ENCODE peak calls at places on chromosomes 3 and 15, in seven cellular contexts. W, B, I, M, G, J and R are unnamed samples.

GRCh38 chr3:61572879-61573278 is 11.5 kb downstream of the PTPRG start:
- DNase-seq in W (no peak), B (no peak), I (no peak), M (no peak), G (no peak), J (no peak), R (no peak)

GRCh38 chr15:55741592-55742497 is 1.1 kb downstream of the PRTG start:
- DNase-seq in W (no peak), B (peak; percentile 18), I (peak; percentile 67), M (peak; percentile 18), G (peak; percentile 78), J (no peak), R (peak; percentile 12)

GRCh38 chr3:188220988-188221818 is 67.2 kb downstream of the LPP start:
- DNase-seq in W (no peak), B (no peak), I (no peak), M (peak; percentile 68), G (no peak), J (peak; percentile 50), R (peak; percentile 73)

GRCh38 chr15:57506422-57506821 is 85.3 kb upstream of the MYZAP start:
- DNase-seq in W (no peak), B (peak; percentile 32), I (no peak), M (no peak), G (peak; percentile 77), J (no peak), R (no peak)

GRCh38 chr3:104474011-104474410 is 892.7 kb upstream of the ALCAM start:
- DNase-seq in W (no peak), B (no peak), I (no peak), M (no peak), G (no peak), J (no peak), R (no peak)

GRCh38 chr3:27606537-27606936 is 115.6 kb downstream of the EOMES start:
- DNase-seq in W (no peak), B (no peak), I (no peak), M (peak; percentile 22), G (no peak), J (peak; percentile 80), R (peak; percentile 47)

GRCh38 chr15:47607750-47608149 is 109.6 kb upstream of the SEMA6D start:
- DNase-seq in W (no peak), B (no peak), I (no peak), M (no peak), G (no peak), J (peak; percentile 36), R (peak; percentile 12)

GRCh38 chr3:72573051-72573450 is 275.2 kb downstream of the SHQ1 start:
- DNase-seq in W (no peak), B (no peak), I (no peak), M (no peak), G (no peak), J (no peak), R (no peak)

GRCh38 chr15:47331796-47332480 is 385.4 kb upstream of the SEMA6D start:
- DNase-seq in W (no peak), B (no peak), I (no peak), M (peak; percentile 57), G (no peak), J (peak; percentile 8), R (peak; percentile 66)

GRCh38 chr3:14374444-14374883 is 27.9 kb upstream of the SLC6A6 start:
- DNase-seq in W (no peak), B (no peak), I (peak; percentile 68), M (no peak), G (peak; percentile 73), J (no peak), R (no peak)

GRCh38 chr15:92818658-92819311 is 81.3 kb upstream of the CHD2 start:
- DNase-seq in W (no peak), B (no peak), I (no peak), M (no peak), G (peak; percentile 77), J (no peak), R (no peak)

GRCh38 chr3:81468385-81468784 is 293.1 kb downstream of the GBE1 start:
- DNase-seq in W (no peak), B (peak; percentile 68), I (no peak), M (no peak), G (no peak), J (no peak), R (no peak)

GRCh38 chr15:89533861-89534544 is 37.6 kb upstream of the RHCG start:
- DNase-seq in W (no peak), B (no peak), I (no peak), M (no peak), G (no peak), J (peak; percentile 61), R (peak; percentile 47)

GRCh38 chr3:12222765-12223485 is 64.2 kb upstream of the TIMP4 start:
- DNase-seq in W (peak; percentile 9), B (no peak), I (no peak), M (peak; percentile 3), G (no peak), J (peak; percentile 72), R (peak; percentile 69)

GRCh38 chr3:60758169-60758568 is 493.1 kb downstream of the FHIT start:
- DNase-seq in W (peak; percentile 82), B (no peak), I (no peak), M (no peak), G (no peak), J (no peak), R (no peak)

GRCh38 chr15:72599855-72600464 is 54.5 kb upstream of the GOLGA6B start:
- DNase-seq in W (peak; percentile 20), B (peak; percentile 70), I (no peak), M (peak; percentile 65), G (peak; percentile 60), J (peak; percentile 27), R (peak; percentile 81)

GRCh38 chr15:51322622-51323296 is 15.6 kb downstream of the CYP19A1 start:
- DNase-seq in W (peak; percentile 87), B (no peak), I (peak; percentile 71), M (no peak), G (no peak), J (no peak), R (peak; percentile 42)

GRCh38 chr3:158104346-158105020 is 1.7 kb downstream of the SHOX2 start:
- DNase-seq in W (no peak), B (no peak), I (no peak), M (no peak), G (no peak), J (no peak), R (no peak)

GRCh38 chr3:33426068-33426467 is 14.1 kb downstream of the UBP1 start:
- DNase-seq in W (no peak), B (no peak), I (no peak), M (peak; percentile 44), G (peak; percentile 78), J (no peak), R (peak; percentile 47)

GRCh38 chr3:167684389-167684993 is 30.7 kb upstream of the WDR49 start:
- DNase-seq in W (peak; percentile 65), B (peak; percentile 87), I (no peak), M (peak; percentile 71), G (peak; percentile 82), J (peak; percentile 23), R (peak; percentile 79)

GRCh38 chr3:125054436-125055164 is 1.2 kb downstream of the HEG1 start:
- DNase-seq in W (no peak), B (peak; percentile 25), I (no peak), M (peak; percentile 76), G (peak; percentile 61), J (peak; percentile 35), R (peak; percentile 71)

GRCh38 chr15:31478781-31479221 is 152.2 kb downstream of the KLF13 start:
- DNase-seq in W (no peak), B (no peak), I (peak; percentile 46), M (no peak), G (peak; percentile 34), J (no peak), R (no peak)

GRCh38 chr15:48592221-48592731 is 53.2 kb downstream of the FBN1 start:
- DNase-seq in W (no peak), B (no peak), I (no peak), M (peak; percentile 95), G (no peak), J (peak; percentile 100), R (peak; percentile 99)

GRCh38 chr3:50118237-50118636 is 29.5 kb downstream of the RBM5 start:
- DNase-seq in W (no peak), B (no peak), I (no peak), M (no peak), G (no peak), J (no peak), R (no peak)

GRCh38 chr3:178203650-178204049 is 332.6 kb upstream of the KCNMB2 start:
- DNase-seq in W (no peak), B (no peak), I (no peak), M (no peak), G (no peak), J (no peak), R (peak; percentile 59)
- H3K4me3 ChIP-seq in W (no peak overlapping the region), B (no peak overlapping the region), I (no peak overlapping the region), M (no peak overlapping the region), G (peak overlapping the region; percentile 59), J (no peak overlapping the region), R (no peak overlapping the region)

DNA sequence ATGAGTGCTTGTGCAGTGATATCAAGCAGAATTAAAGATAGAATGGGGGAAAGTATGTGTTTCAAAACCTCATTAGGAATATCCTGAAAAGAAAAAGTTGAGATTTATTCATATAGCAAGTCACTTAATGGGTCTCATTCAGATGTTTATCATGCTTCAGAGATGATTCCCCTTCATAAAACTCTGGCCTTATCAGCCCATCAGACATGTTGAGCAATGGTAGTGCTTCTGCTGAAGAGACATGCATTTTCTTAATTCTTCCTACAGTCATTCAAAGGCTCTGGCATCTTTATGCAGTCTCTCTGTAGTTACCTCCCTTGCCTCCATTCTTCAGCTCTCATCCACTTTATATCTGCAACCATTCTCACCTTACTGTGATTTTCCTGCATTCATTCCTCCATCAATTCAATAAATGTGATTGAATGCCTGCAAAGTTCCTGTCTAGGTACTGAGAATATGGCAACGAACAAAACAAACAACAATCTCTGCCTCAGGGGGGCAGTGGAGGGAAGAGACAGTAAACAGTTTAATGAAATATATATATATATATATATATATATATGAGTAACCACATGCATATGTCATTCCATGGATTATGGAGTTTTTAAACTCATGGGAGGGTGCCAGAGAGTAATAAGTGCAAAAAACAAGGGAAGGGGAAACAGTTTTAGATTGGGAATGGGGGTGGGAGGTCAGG is 138.5 kb downstream of the NECTIN3 start:
- DNase-seq in W (no peak), B (no peak), I (no peak), M (no peak), G (no peak), J (peak; percentile 42), R (peak; percentile 79)
- TF ChIP-seq CTCF in W (no peak), B (no peak), I (no peak), M (no peak), G (peak; percentile 20), J (no peak), R (peak; percentile 30)

DNA sequence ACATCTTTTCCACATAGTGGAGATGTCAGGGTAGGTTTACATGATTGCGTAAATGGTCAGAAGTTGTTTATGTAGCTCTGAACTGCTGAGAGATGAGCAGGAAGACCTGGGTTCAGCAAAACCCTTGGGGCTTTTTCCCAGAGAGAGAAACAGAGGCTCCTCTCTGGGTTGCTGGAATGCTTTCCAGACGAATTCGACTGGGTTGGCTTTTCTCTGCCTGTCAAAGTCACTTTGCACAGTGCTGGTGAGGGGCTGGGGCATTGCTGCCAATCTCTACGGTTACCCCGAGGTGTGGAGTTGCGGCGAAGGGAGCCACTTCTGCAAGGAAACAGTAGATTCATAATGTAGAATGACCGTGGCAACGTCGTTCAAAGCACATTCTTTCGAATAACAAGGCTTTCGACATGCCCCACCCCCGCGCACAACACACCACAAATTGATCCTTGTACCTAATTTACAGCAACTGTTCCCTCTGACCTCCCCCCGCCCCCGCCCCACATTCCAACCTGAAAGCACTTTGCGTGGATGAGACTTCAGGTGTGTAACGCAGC is 950 bp upstream of the CNTN4 start:
- DNase-seq in W (no peak), B (peak; percentile 55), I (no peak), M (no peak), G (no peak), J (no peak), R (peak; percentile 10)
- H3K4me3 ChIP-seq in W (no peak overlapping the region), B (no peak overlapping the region), I (peak overlapping the region; percentile 51), M (no peak overlapping the region), G (peak overlapping the region; percentile 77), J (no peak overlapping the region), R (no peak overlapping the region)

GRCh38 chr3:121995190-121996137 is 26.6 kb downstream of the ILDR1 start:
- DNase-seq in W (peak; percentile 85), B (peak; percentile 84), I (peak; percentile 73), M (peak; percentile 74), G (peak; percentile 91), J (peak; percentile 80), R (peak; percentile 74)
- TF ChIP-seq CTCF in W (peak; percentile 46), B (peak; percentile 36), I (peak; percentile 48), M (peak; percentile 50), G (peak; percentile 88), J (peak; percentile 23), R (peak; percentile 76)